ENCODE peak calls at places on chromosomes 1 and 21, in eight cellular contexts. N is fibroblast of lung, G is NT2/D1, Y is endothelial cell of umbilical vein, V is IMR-90, S is neuronal stem cell, I is mesenchymal stem cell, L is colonic mucosa. B is an unnamed sample. For H3K4me1, the result is how much of the 10 kb centered on the place peaks cover.

GRCh38 chr1:81111818-81112217 is 688.9 kb upstream of the ADGRL2 start:
- DNase-seq in N (peak), G (no peak), Y (peak), V (peak), S (no peak), I (peak), L (no peak), B (no peak)

GRCh38 chr1:173888749-173889148 is 20.6 kb downstream of the ZBTB37 start:
- DNase-seq in N (no peak), G (no peak), Y (no peak), V (no peak), S (no peak), I (no peak), L (no peak), B (no peak)

GRCh38 chr1:160291248-160292220 is 6.6 kb upstream of the PEX19 start:
- DNase-seq in N (peak), G (peak), Y (peak), V (peak), S (peak), I (peak), L (peak), B (peak)

GRCh38 chr1:15137807-15138206 is 15.7 kb upstream of the TMEM51 start:
- DNase-seq in N (no peak), G (no peak), Y (no peak), V (no peak), S (no peak), I (no peak), L (no peak), B (no peak)

GRCh38 chr1:53130598-53130877 is 11.9 kb downstream of the SLC1A7 start:
- DNase-seq in N (no peak), G (no peak), Y (no peak), V (no peak), S (no peak), I (no peak), L (no peak), B (no peak)

GRCh38 chr1:245153081-245153644 is 1.6 kb upstream of the KIF26B start:
- DNase-seq in N (peak), G (peak), Y (peak), V (peak), S (peak), I (peak), L (peak), B (peak)

GRCh38 chr1:230212405-230212936 is 145.4 kb downstream of the GALNT2 start:
- DNase-seq in N (no peak), G (no peak), Y (no peak), V (no peak), S (no peak), I (no peak), L (no peak), B (no peak)

GRCh38 chr1:45928486-45929205 is 125.2 kb downstream of the MAST2 start:
- DNase-seq in N (peak), G (no peak), Y (no peak), V (peak), S (no peak), I (peak), L (no peak), B (no peak)

GRCh38 chr21:38984982-38985422 is 179.3 kb downstream of the ETS2 start:
- DNase-seq in N (peak), G (no peak), Y (peak), V (peak), S (no peak), I (peak), L (no peak), B (peak)

DNA sequence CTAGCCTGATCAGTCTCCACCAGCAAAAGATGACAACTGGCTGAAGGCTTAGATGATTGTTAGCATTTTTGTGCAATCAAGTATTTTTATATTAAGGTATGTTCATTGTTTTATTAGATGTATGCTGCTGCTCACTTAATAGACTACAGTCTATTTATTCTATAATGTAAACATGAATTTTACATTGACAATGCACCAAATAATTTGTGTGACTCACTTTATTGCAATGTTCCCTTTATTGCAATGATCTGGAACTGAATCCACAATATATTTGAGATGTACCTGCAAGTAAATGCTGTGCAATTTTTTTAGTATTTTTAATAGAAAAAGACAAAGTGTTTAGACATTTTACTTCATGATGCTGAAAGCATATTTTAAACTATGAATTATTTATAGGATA is 896.5 kb downstream of the AMY1C start:
- DNase-seq in N (no peak), G (no peak), Y (no peak), V (no peak), S (no peak), I (no peak), L (no peak), B (no peak)
- H3K9ac ChIP-seq in N (no peak), G (no peak), Y (no peak), V (no peak), S (no peak), I (no peak), L (no peak), B (no peak)

DNA sequence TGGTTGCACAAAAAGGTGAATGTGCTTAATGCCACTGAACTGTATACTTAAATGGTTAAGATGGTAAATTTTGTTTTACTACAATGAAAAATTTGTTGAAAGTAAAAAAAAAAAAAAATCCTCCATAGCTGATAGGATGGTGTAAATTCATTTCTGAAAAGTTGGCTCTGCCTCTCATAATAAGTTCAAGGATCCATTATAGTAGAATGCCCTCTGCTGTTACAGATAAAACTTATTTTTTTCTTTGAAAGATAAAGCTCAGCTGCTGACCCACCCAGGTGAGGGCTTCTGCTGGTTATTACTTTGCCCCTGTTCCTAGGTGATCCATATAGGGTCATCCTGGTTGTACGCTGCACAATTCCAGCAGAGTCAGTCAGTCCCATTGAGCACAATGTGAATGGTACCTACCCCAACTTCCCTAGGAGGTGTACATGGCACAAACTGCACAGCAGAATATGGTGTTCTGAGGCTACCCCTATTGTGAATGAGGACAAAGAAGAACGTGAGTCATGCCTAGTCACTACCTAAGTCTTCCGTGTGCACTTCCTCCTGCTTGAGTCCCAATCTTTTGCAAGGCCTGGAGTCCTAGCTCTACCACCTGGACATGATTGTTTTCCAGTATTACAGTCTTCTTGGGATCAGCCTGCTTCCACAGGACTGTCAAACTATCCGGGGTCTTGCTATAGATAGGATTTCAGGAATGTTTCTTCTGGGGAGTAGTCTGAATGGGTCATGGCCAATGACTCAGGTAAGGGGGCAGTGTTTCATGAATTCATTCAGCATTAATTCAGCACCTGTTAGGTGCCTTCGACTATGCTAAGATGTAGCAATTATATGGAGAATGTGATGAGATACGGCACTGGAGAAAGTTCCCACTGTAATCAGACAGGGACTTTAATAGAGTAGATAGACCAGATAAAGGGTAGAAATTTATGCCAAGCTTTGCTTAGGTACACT is 20.8 kb upstream of the CD5L start:
- DNase-seq in N (no peak), G (no peak), Y (no peak), V (no peak), S (no peak), I (no peak), L (no peak), B (no peak)
- H3K4me3 ChIP-seq in N (no peak), G (no peak), Y (no peak), V (no peak), S (no peak), I (no peak), L (no peak), B (no peak)

GRCh38 chr1:164576311-164577271 is 17.6 kb downstream of the PBX1 start:
- DNase-seq in N (peak), G (no peak), Y (no peak), V (peak), S (no peak), I (peak), L (no peak), B (peak)

GRCh38 chr1:164578474-164579200 is 19.7 kb downstream of the PBX1 start:
- DNase-seq in N (no peak), G (no peak), Y (no peak), V (no peak), S (no peak), I (no peak), L (no peak), B (no peak)

GRCh38 chr1:164579346-164579745 is 20.4 kb downstream of the PBX1 start:
- DNase-seq in N (no peak), G (no peak), Y (no peak), V (no peak), S (no peak), I (no peak), L (no peak), B (no peak)

GRCh38 chr1:164577291-164577690 is 18.3 kb downstream of the PBX1 start:
- DNase-seq in N (no peak), G (no peak), Y (no peak), V (peak), S (no peak), I (no peak), L (no peak), B (no peak)

GRCh38 chr1:164575356-164575755 is 16.4 kb downstream of the PBX1 start:
- DNase-seq in N (no peak), G (peak), Y (no peak), V (no peak), S (no peak), I (no peak), L (no peak), B (no peak)
- H3K4me1 ChIP-seq in N (under half), G (under half), Y (under half), V (under half), S (under half), I (under half), L (under half), B (under half)

GRCh38 chr1:1279028-1279427 is 1.2 kb upstream of the SCNN1D start:
- DNase-seq in N (no peak), G (no peak), Y (no peak), V (no peak), S (no peak), I (no peak), L (no peak), B (no peak)

GRCh38 chr1:1278620-1279019 is 1.6 kb upstream of the SCNN1D start:
- DNase-seq in N (no peak), G (no peak), Y (no peak), V (no peak), S (no peak), I (no peak), L (no peak), B (no peak)

GRCh38 chr1:1282998-1283397 is 2.8 kb downstream of the SCNN1D start:
- DNase-seq in N (peak), G (no peak), Y (no peak), V (peak), S (no peak), I (peak), L (no peak), B (no peak)

GRCh38 chr1:1281533-1282321 is 1.5 kb downstream of the SCNN1D start:
- DNase-seq in N (peak), G (no peak), Y (peak), V (peak), S (no peak), I (peak), L (peak), B (peak)

GRCh38 chr1:1280782-1281481 is 696 bp downstream of the SCNN1D start:
- DNase-seq in N (no peak), G (no peak), Y (no peak), V (no peak), S (no peak), I (no peak), L (no peak), B (peak)
- H3K9ac ChIP-seq in N (no peak), G (no peak), Y (no peak), V (no peak), S (peak), I (no peak), L (peak), B (no peak)

GRCh38 chr1:207822602-207823451 is 71.0 kb downstream of the CD46 start:
- DNase-seq in N (no peak), G (no peak), Y (peak), V (peak), S (no peak), I (peak), L (peak), B (peak)
- H3K4me3 ChIP-seq in N (peak), G (no peak), Y (no peak), V (peak), S (no peak), I (peak), L (peak), B (peak)

DNA sequence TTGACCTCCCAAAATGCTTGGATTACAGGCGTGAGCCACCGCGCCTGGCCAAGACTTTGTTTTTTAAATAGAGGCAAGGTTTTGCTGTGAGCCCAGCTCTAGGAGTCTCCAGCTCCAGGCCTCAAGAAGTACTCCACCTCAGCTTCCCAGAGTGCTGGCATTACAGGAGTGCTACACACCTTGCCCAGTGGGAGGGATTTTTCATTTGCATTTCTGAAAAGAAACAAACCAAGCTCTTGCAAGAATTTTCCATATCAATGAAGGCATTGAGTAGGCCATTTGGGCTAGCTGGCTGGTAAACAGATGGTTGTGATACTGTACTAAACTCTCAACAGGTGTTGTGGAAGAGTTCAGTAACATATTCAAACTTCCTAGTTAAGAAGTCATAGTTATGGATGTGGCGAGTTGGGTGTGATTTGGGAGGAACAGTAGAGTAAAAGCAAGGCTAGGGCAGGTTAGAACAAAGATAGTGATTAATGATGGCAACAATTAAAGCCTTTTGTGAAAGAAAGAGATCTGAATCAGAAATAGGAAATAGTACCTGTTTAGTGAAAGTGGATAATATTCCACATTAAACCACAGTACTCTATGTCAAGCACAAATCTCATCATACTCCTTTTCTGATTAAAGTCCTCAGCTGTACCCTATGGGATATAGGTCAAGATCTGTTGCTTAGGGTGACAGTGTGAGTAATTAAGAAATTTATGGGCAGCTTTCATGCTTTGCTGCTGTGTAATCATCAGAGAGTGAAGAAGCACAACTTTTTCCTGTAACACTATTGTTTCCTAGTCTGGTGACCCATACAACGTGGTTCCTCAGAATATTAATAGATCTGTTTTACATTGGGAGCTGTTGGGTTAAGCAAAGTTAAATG is 10.7 kb downstream of the AKIRIN1 start:
- DNase-seq in N (no peak), G (peak), Y (no peak), V (no peak), S (no peak), I (no peak), L (no peak), B (no peak)
- H3K4me1 ChIP-seq in N (under half), G (under half), Y (under half), V (under half), S (under half), I (under half), L (under half), B (under half)

DNA sequence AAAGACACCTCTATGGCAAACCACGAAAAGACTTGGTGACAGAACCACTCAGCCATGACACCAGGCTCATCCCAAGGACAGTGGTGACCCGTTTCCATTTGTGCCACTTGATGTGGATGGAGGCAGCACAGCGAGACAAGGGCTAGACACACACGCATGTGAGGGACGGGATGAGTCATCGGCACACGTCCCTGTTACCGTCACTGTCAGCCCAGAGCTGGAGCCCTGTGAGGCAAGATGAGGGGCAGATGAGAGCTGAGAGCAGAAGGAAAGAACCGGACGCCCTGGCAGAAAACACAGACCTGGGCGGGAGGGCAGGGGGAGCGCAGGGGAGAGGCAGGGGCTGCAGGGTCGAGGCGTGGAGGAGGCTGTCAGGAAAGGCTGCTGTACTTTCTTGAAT is 57.8 kb downstream of the SIK1 start:
- DNase-seq in N (peak), G (no peak), Y (no peak), V (peak), S (no peak), I (peak), L (no peak), B (no peak)
- H3K9ac ChIP-seq in N (no peak), G (peak), Y (no peak), V (no peak), S (no peak), I (peak), L (no peak), B (no peak)

GRCh38 chr1:54548389-54549044 is 489 bp downstream of the ACOT11 start:
- DNase-seq in N (no peak), G (no peak), Y (no peak), V (no peak), S (no peak), I (no peak), L (no peak), B (no peak)
- H3K4me3 ChIP-seq in N (no peak), G (no peak), Y (no peak), V (no peak), S (no peak), I (peak), L (no peak), B (peak)

DNA sequence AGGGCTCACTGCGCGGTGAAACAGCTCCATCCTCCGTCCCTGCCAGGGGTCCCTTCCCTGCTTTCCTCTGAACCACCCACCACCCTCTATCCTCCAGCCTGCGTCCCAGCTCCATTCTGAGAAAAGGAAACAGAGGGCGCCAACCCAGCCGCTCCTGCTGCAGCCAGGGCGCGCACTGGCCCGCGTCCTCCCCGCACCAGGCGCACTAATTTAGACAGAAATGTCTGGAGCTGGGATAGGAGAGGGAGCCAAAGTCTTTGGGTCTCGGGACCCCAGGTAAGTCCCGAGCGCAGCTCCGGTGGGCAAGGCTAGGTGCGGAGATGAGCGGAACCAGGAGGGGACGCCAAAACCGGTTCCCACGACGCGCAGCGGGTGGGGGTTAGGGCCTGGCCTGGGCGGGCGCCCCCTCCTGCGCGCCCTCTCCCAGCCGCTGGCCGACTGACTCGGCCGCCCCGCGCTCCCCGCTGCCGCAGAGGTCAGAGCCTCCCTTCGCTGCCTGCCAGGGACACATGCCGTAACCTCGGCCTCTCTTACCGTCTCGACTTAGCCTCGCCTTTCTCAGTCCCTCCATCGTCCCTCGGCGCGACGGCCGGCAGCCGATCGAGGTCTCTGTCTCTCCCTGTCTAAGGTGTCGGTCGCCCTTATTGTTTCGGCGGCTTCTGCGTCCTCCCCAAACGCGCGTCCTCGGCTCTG is 2.0 kb downstream of the CAMK2N1 start:
- DNase-seq in N (peak), G (no peak), Y (peak), V (peak), S (peak), I (peak), L (peak), B (no peak)
- H3K4me1 ChIP-seq in N (under half), G (under half), Y (under half), V (under half), S (under half), I (under half), L (under half), B (under half)